ENCODE peak calls at places on chromosomes 7 and 10, in four cellular contexts. P is K562, X is HepG2, Z is HCT116. M is an unnamed sample.

GRCh38 chr7:158310924-158311713 is 276.5 kb downstream of the PTPRN2 start:
- DNase-seq in P (no peak), X (no peak), Z (no peak), M (no peak)

GRCh38 chr10:3923033-3923432 is 138.0 kb upstream of the KLF6 start:
- DNase-seq in P (no peak), X (no peak), Z (no peak), M (no peak)

GRCh38 chr10:114686013-114686412 is 27.9 kb upstream of the ABLIM1 start:
- DNase-seq in P (no peak), X (no peak), Z (no peak), M (no peak)

GRCh38 chr10:132698211-132698751 is 87.7 kb downstream of the NKX6-2 start:
- DNase-seq in P (no peak), X (no peak), Z (no peak), M (no peak)

GRCh38 chr10:11483189-11484148 is 128.0 kb downstream of the USP6NL start:
- DNase-seq in P (no peak), X (no peak), Z (no peak), M (no peak)

GRCh38 chr10:1402016-1402820 is 335.1 kb downstream of the ADARB2 start:
- DNase-seq in P (no peak), X (no peak), Z (no peak), M (peak; percentile 73)

GRCh38 chr10:60662917-60663614 is 115.2 kb upstream of the CDK1 start:
- DNase-seq in P (no peak), X (no peak), Z (peak; percentile 7), M (no peak)

GRCh38 chr7:89064831-89065230 is 269.3 kb upstream of the TEX47 start:
- DNase-seq in P (no peak), X (no peak), Z (no peak), M (no peak)

GRCh38 chr10:12971001-12971788 is 30.3 kb downstream of the CCDC3 start:
- DNase-seq in P (no peak), X (no peak), Z (no peak), M (no peak)

GRCh38 chr7:66303454-66304160 is 98.5 kb downstream of the TPST1 start:
- DNase-seq in P (no peak), X (no peak), Z (no peak), M (no peak)

GRCh38 chr10:93006435-93007039 is 54.1 kb upstream of the CYP26C1 start:
- DNase-seq in P (no peak), X (peak; percentile 43), Z (no peak), M (peak; percentile 30)
- TF ChIP-seq ELF1 in P (no peak), X (no peak), Z (no peak), M (no peak)

GRCh38 chr7:1942026-1942703 is 272.1 kb downstream of the ELFN1 start:
- DNase-seq in P (no peak), X (no peak), Z (no peak), M (no peak)
- TF ChIP-seq ELF1 in P (no peak), X (no peak), Z (no peak), M (no peak)

GRCh38 chr10:46557319-46558140 is 1.1 kb upstream of the GPRIN2 start:
- DNase-seq in P (no peak), X (no peak), Z (no peak), M (no peak)

GRCh38 chr10:46554166-46554781 is 2.2 kb downstream of the GPRIN2 start:
- DNase-seq in P (no peak), X (no peak), Z (no peak), M (no peak)

GRCh38 chr10:46556515-46557318 is at the start of gene GPRIN2:
- DNase-seq in P (no peak), X (no peak), Z (no peak), M (peak; percentile 82)

GRCh38 chr10:46555366-46555712 is 1.1 kb downstream of the GPRIN2 start:
- DNase-seq in P (no peak), X (no peak), Z (no peak), M (no peak)

DNA sequence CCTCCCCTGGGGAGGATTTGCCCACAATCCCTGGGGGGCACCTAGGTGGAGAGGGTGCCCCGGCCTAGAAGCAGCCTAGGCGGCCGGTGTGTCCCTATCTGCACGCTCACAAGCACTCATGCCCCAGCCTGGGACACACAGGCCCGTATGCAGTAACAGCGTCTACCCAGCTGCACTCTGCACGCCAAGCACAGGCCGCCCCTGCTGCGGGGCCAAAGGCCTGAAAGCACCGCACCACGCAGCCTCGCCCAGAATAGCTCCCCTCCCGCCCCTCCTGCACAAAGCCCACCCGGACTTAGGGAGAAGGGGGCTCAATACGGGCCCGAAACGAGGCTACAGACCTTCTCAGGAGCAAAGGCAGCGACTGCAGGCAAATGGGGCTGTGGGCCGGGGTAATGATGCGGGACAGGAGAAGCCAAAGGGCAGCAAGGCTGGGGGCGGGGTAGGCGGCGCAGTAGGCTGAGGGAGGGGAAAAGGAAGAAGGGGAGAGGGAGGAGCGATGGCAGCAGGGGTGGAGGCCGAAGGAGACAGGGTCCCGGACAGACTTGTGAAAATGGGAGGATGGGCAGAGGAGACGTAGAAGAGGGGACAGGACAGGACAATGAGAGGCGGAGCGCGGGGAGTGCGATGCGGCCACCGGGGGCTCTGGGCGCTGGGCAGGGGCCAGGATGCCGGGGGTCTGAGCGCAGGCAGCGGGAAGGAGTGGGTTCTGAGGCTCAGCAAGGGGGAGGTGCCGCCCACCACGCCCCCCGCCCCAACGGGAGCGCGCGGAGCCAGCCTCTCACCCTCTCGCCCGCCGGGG is 544 bp downstream of the GPRIN2 start:
- DNase-seq in P (no peak), X (no peak), Z (no peak), M (no peak)
- TF ChIP-seq ELF1 in P (no peak), X (no peak), Z (no peak), M (no peak)

DNA sequence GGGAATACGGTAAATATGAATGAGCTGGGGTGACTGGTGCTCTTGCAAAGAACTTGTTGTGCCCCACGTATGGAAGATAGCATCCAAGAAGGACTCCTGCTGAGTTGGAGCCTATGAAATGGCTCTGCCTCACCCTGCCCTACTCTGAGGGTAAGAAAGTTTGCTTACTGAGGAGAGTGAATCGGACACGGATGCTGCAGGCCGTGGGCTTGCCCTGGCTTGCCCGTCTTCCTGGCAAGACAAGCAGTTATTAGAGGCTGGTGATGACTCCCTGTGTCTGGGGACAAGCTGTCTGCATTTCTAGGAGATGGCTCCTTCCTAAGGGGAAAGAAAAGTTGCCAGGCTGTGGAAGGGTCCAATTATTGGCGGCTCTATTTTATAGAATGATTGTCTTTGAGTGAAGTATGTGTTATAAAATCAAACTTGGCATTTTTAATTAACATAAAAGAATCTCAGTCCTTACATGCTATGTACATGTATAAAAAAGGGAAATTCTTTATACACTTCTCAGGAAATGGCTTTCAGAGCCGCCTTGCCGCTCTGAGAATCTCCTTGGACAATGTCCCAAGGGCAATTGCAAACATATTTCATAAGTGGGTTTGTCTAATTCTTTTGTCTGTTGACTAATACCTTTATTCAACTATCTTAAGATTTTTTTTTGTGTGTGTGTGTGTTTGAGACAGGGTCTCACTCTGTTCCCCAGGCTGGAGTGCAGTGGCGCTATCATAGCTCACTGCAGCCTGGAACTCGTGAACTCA is 64.6 kb downstream of the CYP26A1 start:
- DNase-seq in P (no peak), X (no peak), Z (no peak), M (no peak)
- TF ChIP-seq ELF1 in P (no peak), X (no peak), Z (no peak), M (no peak)